ENCODE peak calls at places on chromosome 6, in five cellular contexts. Y is neural progenitor cell, A is endothelial cell of umbilical vein, D is PC-9, L is hepatocyte. O is an unnamed sample.

GRCh38 chr6:34527751-34528670 is 28.1 kb downstream of the SPDEF start:
- DNase-seq in Y (no peak), A (no peak), D (no peak), L (no peak), O (no peak)

GRCh38 chr6:155782739-155783459 is 327.3 kb upstream of the NOX3 start:
- DNase-seq in Y (no peak), A (no peak), D (peak; percentile 87), L (no peak), O (peak; percentile 74)

GRCh38 chr6:147758305-147758704 is 249.8 kb downstream of the SAMD5 start:
- DNase-seq in Y (no peak), A (no peak), D (no peak), L (no peak), O (no peak)

GRCh38 chr6:29676981-29677601 is 3.9 kb downstream of the ZFP57 start:
- DNase-seq in Y (no peak), A (no peak), D (peak; percentile 63), L (no peak), O (peak; percentile 73)

GRCh38 chr6:140051521-140052455 is 677.3 kb upstream of the CITED2 start:
- DNase-seq in Y (no peak), A (peak; percentile 41), D (peak; percentile 77), L (no peak), O (peak; percentile 83)

GRCh38 chr6:74504941-74505340 is 700.9 kb downstream of the COL12A1 start:
- DNase-seq in Y (no peak), A (no peak), D (no peak), L (no peak), O (no peak)

GRCh38 chr6:150491796-150492142 is 107.9 kb upstream of the PLEKHG1 start:
- DNase-seq in Y (no peak), A (no peak), D (peak; percentile 46), L (no peak), O (no peak)

GRCh38 chr6:20168668-20169633 is 43.3 kb downstream of the MBOAT1 start:
- DNase-seq in Y (no peak), A (no peak), D (no peak), L (no peak), O (no peak)

GRCh38 chr6:38404900-38405556 is 234.7 kb downstream of the BTBD9 start:
- DNase-seq in Y (no peak), A (peak; percentile 32), D (peak; percentile 91), L (peak; percentile 23), O (peak; percentile 94)

GRCh38 chr6:48318670-48319069 is 207.7 kb upstream of the PTCHD4 start:
- DNase-seq in Y (no peak), A (peak; percentile 47), D (no peak), L (no peak), O (no peak)

GRCh38 chr6:33208089-33208967 is at the start of gene RING1:
- DNase-seq in Y (peak; percentile 91), A (peak; percentile 79), D (no peak), L (peak; percentile 92), O (peak; percentile 62)

GRCh38 chr6:163381118-163381751 is 33.3 kb upstream of the QKI start:
- DNase-seq in Y (no peak), A (no peak), D (no peak), L (no peak), O (no peak)

GRCh38 chr6:31138982-31139381 is at the start of gene PSORS1C2:
- DNase-seq in Y (no peak), A (no peak), D (no peak), L (no peak), O (peak; percentile 25)

GRCh38 chr6:53301801-53302537 is 46.8 kb downstream of the ELOVL5 start:
- DNase-seq in Y (no peak), A (peak; percentile 72), D (no peak), L (no peak), O (peak; percentile 44)

DNA sequence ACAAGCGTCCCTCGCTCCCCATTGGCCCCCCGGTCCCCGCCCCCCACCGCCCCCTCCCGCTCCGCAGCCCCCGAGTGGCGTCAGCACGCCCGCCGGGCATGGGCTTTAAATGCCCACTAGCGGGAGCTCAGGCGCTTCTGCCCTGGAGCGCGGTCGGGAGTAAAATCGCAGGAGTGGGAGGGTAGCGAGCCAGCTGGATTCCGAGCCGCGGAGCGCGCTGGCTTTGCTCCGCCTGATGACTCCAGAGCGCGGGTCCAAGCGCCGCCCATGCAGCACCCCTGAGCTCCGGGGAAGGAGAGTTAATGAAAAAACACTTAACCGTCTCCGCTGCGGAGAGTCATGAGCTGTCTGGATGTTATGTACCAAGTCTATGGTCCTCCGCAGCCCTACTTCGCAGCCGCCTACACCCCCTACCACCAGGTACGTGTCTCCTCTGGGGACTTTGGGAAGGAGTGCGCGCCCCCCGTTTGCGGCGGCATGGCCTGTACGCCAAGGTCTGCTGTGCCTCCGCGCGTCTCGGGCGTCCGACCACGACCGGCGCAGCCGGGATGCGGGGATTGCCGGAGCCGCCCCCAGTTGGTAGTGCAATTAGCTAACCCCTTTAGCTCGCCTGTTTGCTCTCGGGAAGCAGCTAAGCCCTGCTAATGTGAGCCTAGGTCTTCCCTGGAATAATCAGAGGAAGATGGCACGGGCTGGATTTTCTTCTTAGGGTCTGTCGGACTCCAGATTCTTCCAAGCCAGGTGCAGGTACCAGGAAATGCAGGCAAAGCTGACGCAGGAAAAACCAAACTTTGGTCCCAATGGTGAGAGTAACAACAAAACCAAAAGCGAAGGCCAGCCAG is at the start of gene VGLL2:
- DNase-seq in Y (peak; percentile 87), A (peak; percentile 12), D (no peak), L (peak; percentile 74), O (no peak)
- TF ChIP-seq EZH2 in Y (peak; percentile 58), A (no peak), D (no peak), L (peak; percentile 79), O (no peak)

GRCh38 chr6:110877569-110877968 is 3.0 kb downstream of the AMD1 start:
- DNase-seq in Y (no peak), A (no peak), D (no peak), L (no peak), O (no peak)

GRCh38 chr6:110875548-110876169 is 1.1 kb downstream of the AMD1 start:
- DNase-seq in Y (peak; percentile 75), A (peak; percentile 36), D (no peak), L (peak; percentile 76), O (no peak)

GRCh38 chr6:110878751-110879539 is 4.4 kb downstream of the AMD1 start:
- DNase-seq in Y (peak; percentile 57), A (peak; percentile 21), D (no peak), L (peak; percentile 56), O (peak; percentile 32)

GRCh38 chr6:110876170-110876773 is 1.7 kb downstream of the AMD1 start:
- DNase-seq in Y (peak; percentile 96), A (peak; percentile 91), D (peak; percentile 82), L (peak; percentile 89), O (peak; percentile 77)

DNA sequence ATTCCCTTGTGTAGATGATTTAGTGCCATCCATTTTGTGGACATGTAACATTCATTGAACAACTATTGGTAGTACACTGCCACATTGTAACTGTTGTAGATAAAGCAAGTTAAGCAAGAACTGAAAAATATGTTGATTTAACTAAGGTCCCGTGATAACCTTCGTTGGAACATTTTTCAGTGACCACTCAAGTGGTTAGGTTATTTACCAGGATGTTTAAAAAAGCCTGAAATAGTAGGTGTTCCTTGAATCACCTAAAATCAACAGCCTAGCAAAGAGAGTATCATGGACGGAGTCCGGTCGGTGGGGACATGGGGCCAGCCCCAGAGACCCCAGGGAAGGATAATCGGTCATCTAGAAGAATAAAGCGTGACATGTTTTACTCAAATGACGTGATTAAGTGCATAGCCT is 2.6 kb downstream of the AMD1 start:
- DNase-seq in Y (peak; percentile 11), A (peak; percentile 31), D (no peak), L (no peak), O (no peak)
- H3K4me3 ChIP-seq in Y (peak overlapping the region; percentile 83), A (peak overlapping the region; percentile 92), D (peak overlapping the region; percentile 90), L (peak overlapping the region; percentile 76), O (peak overlapping the region; percentile 96)

DNA sequence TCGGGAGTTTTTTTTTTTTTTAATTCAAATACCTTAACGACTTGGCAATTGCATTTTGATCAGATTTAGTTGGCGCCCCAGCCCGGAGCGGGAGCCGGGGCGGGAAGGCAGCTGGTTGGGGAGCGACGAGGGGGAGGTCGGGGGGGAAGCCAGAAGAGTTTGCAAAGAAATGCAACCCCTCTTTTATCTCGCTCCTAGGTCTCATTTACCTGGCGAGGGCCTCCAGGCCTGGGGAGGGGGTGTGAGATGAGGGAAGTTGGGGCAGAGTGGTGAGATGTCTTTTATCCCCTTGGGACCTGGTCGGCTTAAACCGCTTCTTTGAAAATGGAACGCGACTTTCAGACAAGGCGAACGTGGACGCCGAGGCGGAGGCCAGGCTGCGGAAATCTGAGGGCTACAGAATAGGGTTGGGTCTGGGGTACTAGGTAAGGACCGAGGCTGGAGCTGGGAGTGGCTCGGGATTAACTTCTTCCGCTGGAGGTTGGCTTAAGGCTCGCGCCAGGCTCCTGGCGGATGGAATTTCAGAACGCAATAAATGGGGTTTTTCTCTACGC is 40.3 kb downstream of the NCR2 start:
- DNase-seq in Y (peak; percentile 68), A (no peak), D (no peak), L (no peak), O (no peak)
- TF ChIP-seq EZH2 in Y (peak; percentile 47), A (peak; percentile 81), D (no peak), L (no peak), O (no peak)

DNA sequence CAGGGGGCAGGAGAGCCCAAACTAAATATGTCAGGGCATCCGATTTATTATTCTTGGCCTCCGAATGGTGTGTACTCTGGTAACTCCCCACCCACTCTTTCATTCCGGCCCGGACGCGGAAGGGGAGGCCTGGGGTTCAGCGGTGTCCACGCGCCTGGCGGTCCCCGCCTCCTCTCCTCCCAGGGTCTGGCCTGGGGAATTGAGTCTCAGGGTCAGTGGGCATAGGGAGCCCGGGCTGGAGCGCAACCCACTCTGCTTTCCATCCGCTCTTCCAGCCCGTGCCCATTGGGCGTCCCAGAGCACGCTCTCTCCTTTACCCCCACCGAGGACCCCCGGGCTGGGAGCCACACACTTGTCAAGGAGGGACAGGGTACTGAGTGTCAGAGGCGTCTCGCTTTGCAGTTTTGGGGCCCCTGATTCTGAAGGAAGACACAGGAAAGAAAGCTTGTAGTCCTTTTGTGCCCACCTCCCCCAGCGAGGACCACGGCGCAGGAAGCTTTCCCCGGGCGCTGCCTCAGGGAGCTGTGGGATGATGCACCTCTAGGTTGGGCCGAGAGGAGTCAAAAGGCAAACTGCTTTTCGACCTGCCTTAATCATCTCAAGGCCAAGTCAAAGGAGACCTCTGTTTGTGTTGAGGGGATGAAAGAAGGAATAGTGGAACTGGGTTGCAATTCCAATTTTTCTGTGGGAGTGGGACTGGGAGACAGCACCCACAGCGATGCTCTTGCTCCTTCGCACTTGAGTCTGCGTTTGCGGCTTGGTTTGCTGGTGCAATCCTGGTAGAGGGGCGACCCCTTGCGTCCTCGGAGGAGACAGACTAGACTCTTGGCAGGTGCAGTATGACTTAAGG is 2.5 kb downstream of the RSPO3 start:
- DNase-seq in Y (peak; percentile 89), A (peak; percentile 88), D (peak; percentile 60), L (peak; percentile 87), O (peak; percentile 64)
- H3K4me3 ChIP-seq in Y (peak overlapping the region; percentile 67), A (peak overlapping the region; percentile 73), D (no peak overlapping the region), L (no peak overlapping the region), O (no peak overlapping the region)